ENCODE peak calls at places on chromosomes 13 and 19, in six cellular contexts. K, B, U, Y, N and A are unnamed samples. For H3K36me3, the result is how much of the 10 kb centered on the place peaks cover.

GRCh38 chr19:42279148-42279901 is 10.3 kb downstream of the CIC start:
- DNase-seq in K (no peak), B (peak), Y (no peak), U (no peak), N (no peak), A (no peak)

GRCh38 chr13:76600086-76600485 is 286.1 kb downstream of the KCTD12 start:
- DNase-seq in Y (no peak), B (no peak), N (no peak), K (no peak), U (peak), A (no peak)

GRCh38 chr13:91652389-91652788 is 254.0 kb downstream of the GPC5 start:
- DNase-seq in Y (no peak), U (no peak), N (no peak), B (no peak), K (no peak), A (no peak)

GRCh38 chr13:39284801-39285388 is 246.6 kb downstream of the NHLRC3 start:
- DNase-seq in U (peak), B (no peak), Y (no peak), N (no peak), K (peak), A (no peak)

GRCh38 chr13:35266412-35266811 is 210.1 kb downstream of the MAB21L1 start:
- DNase-seq in U (no peak), Y (no peak), K (no peak), B (no peak), N (no peak), A (no peak)

GRCh38 chr13:99990045-99990977 is 8.7 kb downstream of the ZIC2 start:
- DNase-seq in B (no peak), K (peak), U (no peak), Y (no peak), N (no peak), A (peak)

GRCh38 chr19:12952488-12953455 is 4.3 kb downstream of the GADD45GIP1 start:
- DNase-seq in N (no peak), U (peak), Y (no peak), K (no peak), B (peak), A (no peak)

GRCh38 chr13:76971215-76971614 is 20.7 kb upstream of the CLN5 start:
- DNase-seq in U (no peak), K (no peak), B (no peak), N (no peak), Y (no peak), A (no peak)

GRCh38 chr13:45231722-45232121 is 30.9 kb upstream of the KCTD4 start:
- DNase-seq in Y (no peak), B (no peak), U (peak), K (no peak), N (no peak), A (no peak)

GRCh38 chr13:84645196-84646071 is 763.2 kb upstream of the SLITRK1 start:
- DNase-seq in N (no peak), K (no peak), B (no peak), Y (no peak), U (no peak), A (no peak)

GRCh38 chr19:38035515-38036495 is 128.8 kb downstream of the SIPA1L3 start:
- DNase-seq in Y (no peak), K (no peak), U (no peak), B (no peak), N (no peak), A (no peak)

GRCh38 chr19:54189020-54189667 is at the start of gene MBOAT7:
- DNase-seq in B (no peak), K (no peak), Y (no peak), N (no peak), U (no peak), A (no peak)

GRCh38 chr19:20060282-20060681 is 17.5 kb upstream of the ZNF90 start:
- DNase-seq in U (no peak), B (no peak), N (no peak), K (no peak), Y (no peak), A (no peak)

GRCh38 chr19:42189133-42189532 is 28.3 kb downstream of the DEDD2 start:
- DNase-seq in N (no peak), Y (no peak), B (no peak), K (no peak), U (no peak), A (no peak)

DNA sequence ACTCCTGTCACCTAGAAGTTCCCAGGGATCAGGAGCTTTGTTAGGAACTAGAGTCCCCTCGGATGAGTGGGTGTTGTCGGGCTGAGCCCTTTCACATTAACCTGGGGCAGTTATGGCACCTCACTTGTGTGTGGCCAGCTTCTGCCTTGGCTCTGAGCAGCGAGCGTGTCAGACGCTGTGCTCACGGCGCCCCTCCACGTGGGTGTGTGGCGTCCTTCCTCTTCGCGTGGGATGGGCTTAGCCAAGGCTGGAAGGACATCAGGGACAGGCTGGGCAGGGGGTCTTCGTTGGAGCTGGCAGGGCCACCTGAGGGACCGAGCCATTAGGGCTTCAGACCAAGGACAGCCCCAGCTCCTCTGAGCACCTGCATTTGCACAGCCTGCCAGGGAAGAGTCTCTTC is 23.4 kb downstream of the DOT1L start:
- DNase-seq in N (no peak), Y (no peak), K (no peak), U (no peak), B (no peak), A (no peak)
- H3K36me3 ChIP-seq in N (under half), Y (under half), K (under half), U (under half), B (under half), A (half or more)

GRCh38 chr19:3338541-3339181 is 27.7 kb upstream of the NFIC start:
- DNase-seq in B (no peak), U (no peak), N (no peak), K (no peak), Y (peak), A (peak)

GRCh38 chr19:3344608-3345598 is 21.5 kb upstream of the NFIC start:
- DNase-seq in B (no peak), Y (no peak), K (no peak), U (no peak), N (no peak), A (no peak)

GRCh38 chr19:3340340-3340739 is 26.0 kb upstream of the NFIC start:
- DNase-seq in U (no peak), N (no peak), K (no peak), B (no peak), Y (no peak), A (no peak)

GRCh38 chr19:3343619-3344502 is 22.5 kb upstream of the NFIC start:
- DNase-seq in U (peak), B (peak), N (peak), Y (no peak), K (no peak), A (no peak)

DNA sequence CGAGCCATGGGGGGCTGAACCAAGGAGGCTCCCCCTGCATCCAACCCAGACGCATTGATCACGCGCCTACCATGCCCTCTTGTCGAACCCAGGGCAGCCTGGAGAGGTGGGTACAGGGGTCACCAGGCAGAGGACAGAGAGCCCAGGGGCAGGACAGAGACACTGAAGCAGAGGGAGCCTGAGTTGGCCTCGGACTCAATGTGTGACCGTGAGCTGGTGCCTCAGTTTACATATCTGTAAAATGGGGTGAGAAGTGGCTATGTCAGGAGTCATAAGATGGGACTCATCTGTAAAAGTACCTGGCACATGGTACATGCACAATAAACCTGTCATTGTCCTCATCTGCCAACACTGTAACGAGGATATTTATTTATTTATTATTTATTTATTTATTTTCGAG is 24.1 kb upstream of the NFIC start:
- DNase-seq in K (no peak), B (no peak), U (no peak), Y (no peak), N (no peak), A (no peak)
- H3K27ac ChIP-seq in K (no peak), B (no peak), U (no peak), Y (no peak), N (peak), A (no peak)

GRCh38 chr19:11019262-11019661 is 58.4 kb downstream of the SMARCA4 start:
- DNase-seq in K (no peak), N (no peak), Y (no peak), U (no peak), B (no peak), A (no peak)

GRCh38 chr19:11018179-11018578 is 57.3 kb downstream of the SMARCA4 start:
- DNase-seq in Y (no peak), N (no peak), U (no peak), B (no peak), K (no peak), A (no peak)

GRCh38 chr19:11016591-11016990 is 55.8 kb downstream of the SMARCA4 start:
- DNase-seq in Y (no peak), K (no peak), U (no peak), N (no peak), B (peak), A (no peak)

GRCh38 chr19:11018743-11019142 is 57.9 kb downstream of the SMARCA4 start:
- DNase-seq in U (no peak), Y (no peak), N (no peak), K (no peak), B (no peak), A (no peak)

GRCh38 chr19:11017275-11018035 is 56.6 kb downstream of the SMARCA4 start:
- DNase-seq in U (no peak), B (no peak), K (no peak), N (no peak), Y (no peak), A (no peak)
- H3K36me3 ChIP-seq in U (half or more), B (under half), K (under half), N (half or more), Y (half or more), A (under half)

GRCh38 chr13:43785681-43786471 is 896 bp downstream of the ENOX1 start:
- DNase-seq in Y (no peak), B (peak), K (peak), U (peak), N (no peak), A (no peak)
- H3K27ac ChIP-seq in Y (no peak), B (peak), K (no peak), U (no peak), N (no peak), A (no peak)